ENCODE peak calls at places on chromosomes 12 and 14, in nine cellular contexts. One of them, this sample, is unnamed.

GRCh38 chr12:12039897-12040296 is 30.8 kb upstream of the BCL2L14 start:
- ATAC-seq in heart left ventricle: no peak
- ATAC-seq in left colon: peak
- ATAC-seq in left cardiac atrium: no peak
- ATAC-seq in naive thymus-derived CD4-positive, alpha-beta T cell: no peak
- ATAC-seq in Panc1: no peak
- ATAC-seq in upper lobe of right lung: no peak
- ATAC-seq in activated T-cell treated with anti-CD3 and anti-CD28 coated beads, Interleukin-2, amount 50 U/mL, for 4 hours: no peak
- ATAC-seq in left lobe of liver: no peak
- ATAC-seq in this sample: no peak

GRCh38 chr12:72865921-72866320 is 593.8 kb downstream of the TRHDE start:
- ATAC-seq in heart left ventricle: no peak
- ATAC-seq in left colon: no peak
- ATAC-seq in left cardiac atrium: no peak
- ATAC-seq in naive thymus-derived CD4-positive, alpha-beta T cell: no peak
- ATAC-seq in Panc1: no peak
- ATAC-seq in upper lobe of right lung: no peak
- ATAC-seq in activated T-cell treated with anti-CD3 and anti-CD28 coated beads, Interleukin-2, amount 50 U/mL, for 4 hours: no peak
- ATAC-seq in left lobe of liver: no peak
- ATAC-seq in this sample: no peak

GRCh38 chr12:99154264-99154982 is 493.1 kb upstream of the GARIN6 start:
- ATAC-seq in heart left ventricle: no peak
- ATAC-seq in left colon: no peak
- ATAC-seq in left cardiac atrium: peak
- ATAC-seq in naive thymus-derived CD4-positive, alpha-beta T cell: no peak
- ATAC-seq in Panc1: no peak
- ATAC-seq in upper lobe of right lung: no peak
- ATAC-seq in activated T-cell treated with anti-CD3 and anti-CD28 coated beads, Interleukin-2, amount 50 U/mL, for 4 hours: no peak
- ATAC-seq in left lobe of liver: no peak
- ATAC-seq in this sample: no peak

GRCh38 chr14:81247271-81247766 is 26.6 kb upstream of the GTF2A1 start:
- ATAC-seq in heart left ventricle: no peak
- ATAC-seq in left colon: no peak
- ATAC-seq in left cardiac atrium: peak
- ATAC-seq in naive thymus-derived CD4-positive, alpha-beta T cell: no peak
- ATAC-seq in Panc1: no peak
- ATAC-seq in upper lobe of right lung: no peak
- ATAC-seq in activated T-cell treated with anti-CD3 and anti-CD28 coated beads, Interleukin-2, amount 50 U/mL, for 4 hours: no peak
- ATAC-seq in left lobe of liver: no peak
- ATAC-seq in this sample: no peak

GRCh38 chr12:118841588-118841987 is 139.8 kb upstream of the SRRM4 start:
- ATAC-seq in heart left ventricle: no peak
- ATAC-seq in left colon: no peak
- ATAC-seq in left cardiac atrium: no peak
- ATAC-seq in naive thymus-derived CD4-positive, alpha-beta T cell: no peak
- ATAC-seq in Panc1: no peak
- ATAC-seq in upper lobe of right lung: no peak
- ATAC-seq in activated T-cell treated with anti-CD3 and anti-CD28 coated beads, Interleukin-2, amount 50 U/mL, for 4 hours: no peak
- ATAC-seq in left lobe of liver: no peak
- ATAC-seq in this sample: no peak

GRCh38 chr12:44019118-44019517 is 183.2 kb downstream of the TMEM117 start:
- ATAC-seq in heart left ventricle: no peak
- ATAC-seq in left colon: no peak
- ATAC-seq in left cardiac atrium: no peak
- ATAC-seq in naive thymus-derived CD4-positive, alpha-beta T cell: no peak
- ATAC-seq in Panc1: no peak
- ATAC-seq in upper lobe of right lung: no peak
- ATAC-seq in activated T-cell treated with anti-CD3 and anti-CD28 coated beads, Interleukin-2, amount 50 U/mL, for 4 hours: no peak
- ATAC-seq in left lobe of liver: no peak
- ATAC-seq in this sample: no peak

GRCh38 chr12:16492820-16493797 is 112.9 kb downstream of the LMO3 start:
- ATAC-seq in heart left ventricle: no peak
- ATAC-seq in left colon: peak
- ATAC-seq in left cardiac atrium: no peak
- ATAC-seq in naive thymus-derived CD4-positive, alpha-beta T cell: no peak
- ATAC-seq in Panc1: no peak
- ATAC-seq in upper lobe of right lung: no peak
- ATAC-seq in activated T-cell treated with anti-CD3 and anti-CD28 coated beads, Interleukin-2, amount 50 U/mL, for 4 hours: no peak
- ATAC-seq in left lobe of liver: peak
- ATAC-seq in this sample: no peak

GRCh38 chr14:75298187-75298985 is 19.8 kb downstream of the FOS start:
- ATAC-seq in heart left ventricle: no peak
- ATAC-seq in left colon: no peak
- ATAC-seq in left cardiac atrium: no peak
- ATAC-seq in naive thymus-derived CD4-positive, alpha-beta T cell: no peak
- ATAC-seq in Panc1: no peak
- ATAC-seq in upper lobe of right lung: peak
- ATAC-seq in activated T-cell treated with anti-CD3 and anti-CD28 coated beads, Interleukin-2, amount 50 U/mL, for 4 hours: no peak
- ATAC-seq in left lobe of liver: no peak
- ATAC-seq in this sample: no peak

GRCh38 chr12:65699251-65699650 is 125.0 kb upstream of the HMGA2 start:
- ATAC-seq in heart left ventricle: peak
- ATAC-seq in left colon: no peak
- ATAC-seq in left cardiac atrium: peak
- ATAC-seq in naive thymus-derived CD4-positive, alpha-beta T cell: peak
- ATAC-seq in Panc1: no peak
- ATAC-seq in upper lobe of right lung: peak
- ATAC-seq in activated T-cell treated with anti-CD3 and anti-CD28 coated beads, Interleukin-2, amount 50 U/mL, for 4 hours: no peak
- ATAC-seq in left lobe of liver: no peak
- ATAC-seq in this sample: no peak

GRCh38 chr12:53051058-53051880 is 1.4 kb downstream of the TNS2 start:
- ATAC-seq in heart left ventricle: peak
- ATAC-seq in left colon: no peak
- ATAC-seq in left cardiac atrium: no peak
- ATAC-seq in naive thymus-derived CD4-positive, alpha-beta T cell: no peak
- ATAC-seq in Panc1: no peak
- ATAC-seq in upper lobe of right lung: no peak
- ATAC-seq in activated T-cell treated with anti-CD3 and anti-CD28 coated beads, Interleukin-2, amount 50 U/mL, for 4 hours: no peak
- ATAC-seq in left lobe of liver: peak
- ATAC-seq in this sample: no peak

GRCh38 chr12:54368016-54368708 is 3.9 kb upstream of the GPR84 start:
- ATAC-seq in heart left ventricle: no peak
- ATAC-seq in left colon: peak
- ATAC-seq in left cardiac atrium: no peak
- ATAC-seq in naive thymus-derived CD4-positive, alpha-beta T cell: peak
- ATAC-seq in Panc1: peak
- ATAC-seq in upper lobe of right lung: no peak
- ATAC-seq in activated T-cell treated with anti-CD3 and anti-CD28 coated beads, Interleukin-2, amount 50 U/mL, for 4 hours: no peak
- ATAC-seq in left lobe of liver: no peak
- ATAC-seq in this sample: peak

GRCh38 chr14:66514206-66514605 is 6.3 kb downstream of the GPHN start:
- ATAC-seq in heart left ventricle: no peak
- ATAC-seq in left colon: no peak
- ATAC-seq in left cardiac atrium: no peak
- ATAC-seq in naive thymus-derived CD4-positive, alpha-beta T cell: no peak
- ATAC-seq in Panc1: no peak
- ATAC-seq in upper lobe of right lung: peak
- ATAC-seq in activated T-cell treated with anti-CD3 and anti-CD28 coated beads, Interleukin-2, amount 50 U/mL, for 4 hours: no peak
- ATAC-seq in left lobe of liver: no peak
- ATAC-seq in this sample: no peak

GRCh38 chr14:39433452-39433813 is 1.2 kb upstream of the FBXO33 start:
- ATAC-seq in heart left ventricle: no peak
- ATAC-seq in left colon: no peak
- ATAC-seq in left cardiac atrium: no peak
- ATAC-seq in naive thymus-derived CD4-positive, alpha-beta T cell: no peak
- ATAC-seq in Panc1: no peak
- ATAC-seq in upper lobe of right lung: no peak
- ATAC-seq in activated T-cell treated with anti-CD3 and anti-CD28 coated beads, Interleukin-2, amount 50 U/mL, for 4 hours: no peak
- ATAC-seq in left lobe of liver: no peak
- ATAC-seq in this sample: no peak

GRCh38 chr12:11840350-11840749 is 190.9 kb downstream of the ETV6 start:
- ATAC-seq in heart left ventricle: no peak
- ATAC-seq in left colon: peak
- ATAC-seq in left cardiac atrium: no peak
- ATAC-seq in naive thymus-derived CD4-positive, alpha-beta T cell: no peak
- ATAC-seq in Panc1: no peak
- ATAC-seq in upper lobe of right lung: no peak
- ATAC-seq in activated T-cell treated with anti-CD3 and anti-CD28 coated beads, Interleukin-2, amount 50 U/mL, for 4 hours: no peak
- ATAC-seq in left lobe of liver: peak
- ATAC-seq in this sample: no peak

GRCh38 chr12:24408305-24408704 is 458.8 kb upstream of the SOX5 start:
- ATAC-seq in heart left ventricle: no peak
- ATAC-seq in left colon: no peak
- ATAC-seq in left cardiac atrium: no peak
- ATAC-seq in naive thymus-derived CD4-positive, alpha-beta T cell: no peak
- ATAC-seq in Panc1: no peak
- ATAC-seq in upper lobe of right lung: no peak
- ATAC-seq in activated T-cell treated with anti-CD3 and anti-CD28 coated beads, Interleukin-2, amount 50 U/mL, for 4 hours: peak
- ATAC-seq in left lobe of liver: no peak
- ATAC-seq in this sample: no peak

GRCh38 chr14:99101826-99102461 is 170.1 kb downstream of the BCL11B start:
- ATAC-seq in heart left ventricle: no peak
- ATAC-seq in left colon: no peak
- ATAC-seq in left cardiac atrium: no peak
- ATAC-seq in naive thymus-derived CD4-positive, alpha-beta T cell: no peak
- ATAC-seq in Panc1: no peak
- ATAC-seq in upper lobe of right lung: no peak
- ATAC-seq in activated T-cell treated with anti-CD3 and anti-CD28 coated beads, Interleukin-2, amount 50 U/mL, for 4 hours: no peak
- ATAC-seq in left lobe of liver: no peak
- ATAC-seq in this sample: no peak

GRCh38 chr12:64611430-64612286 is 1.4 kb downstream of the RASSF3 start:
- ATAC-seq in heart left ventricle: peak
- ATAC-seq in left colon: peak
- ATAC-seq in left cardiac atrium: peak
- ATAC-seq in naive thymus-derived CD4-positive, alpha-beta T cell: peak
- ATAC-seq in Panc1: no peak
- ATAC-seq in upper lobe of right lung: peak
- ATAC-seq in activated T-cell treated with anti-CD3 and anti-CD28 coated beads, Interleukin-2, amount 50 U/mL, for 4 hours: peak
- ATAC-seq in left lobe of liver: peak
- ATAC-seq in this sample: no peak

GRCh38 chr12:57166971-57167371 is 19.6 kb upstream of the LRP1-AS start:
- ATAC-seq in heart left ventricle: no peak
- ATAC-seq in left colon: no peak
- ATAC-seq in left cardiac atrium: no peak
- ATAC-seq in naive thymus-derived CD4-positive, alpha-beta T cell: peak
- ATAC-seq in Panc1: peak
- ATAC-seq in upper lobe of right lung: no peak
- ATAC-seq in activated T-cell treated with anti-CD3 and anti-CD28 coated beads, Interleukin-2, amount 50 U/mL, for 4 hours: peak
- ATAC-seq in left lobe of liver: no peak
- ATAC-seq in this sample: peak

GRCh38 chr14:103121846-103122577 is 1.2 kb upstream of the TNFAIP2 start:
- ATAC-seq in heart left ventricle: peak
- ATAC-seq in left colon: peak
- ATAC-seq in left cardiac atrium: peak
- ATAC-seq in naive thymus-derived CD4-positive, alpha-beta T cell: no peak
- ATAC-seq in Panc1: peak
- ATAC-seq in upper lobe of right lung: peak
- ATAC-seq in activated T-cell treated with anti-CD3 and anti-CD28 coated beads, Interleukin-2, amount 50 U/mL, for 4 hours: no peak
- ATAC-seq in left lobe of liver: peak
- ATAC-seq in this sample: no peak

GRCh38 chr14:35317820-35318219 is 25.6 kb downstream of the PSMA6 start:
- ATAC-seq in heart left ventricle: no peak
- ATAC-seq in left colon: no peak
- ATAC-seq in left cardiac atrium: no peak
- ATAC-seq in naive thymus-derived CD4-positive, alpha-beta T cell: no peak
- ATAC-seq in Panc1: no peak
- ATAC-seq in upper lobe of right lung: no peak
- ATAC-seq in activated T-cell treated with anti-CD3 and anti-CD28 coated beads, Interleukin-2, amount 50 U/mL, for 4 hours: no peak
- ATAC-seq in left lobe of liver: no peak
- ATAC-seq in this sample: no peak

GRCh38 chr14:105470812-105471771 is 3.5 kb upstream of the CRIP2 start:
- ATAC-seq in heart left ventricle: peak
- ATAC-seq in left colon: no peak
- ATAC-seq in left cardiac atrium: peak
- ATAC-seq in naive thymus-derived CD4-positive, alpha-beta T cell: no peak
- ATAC-seq in Panc1: no peak
- ATAC-seq in upper lobe of right lung: no peak
- ATAC-seq in activated T-cell treated with anti-CD3 and anti-CD28 coated beads, Interleukin-2, amount 50 U/mL, for 4 hours: no peak
- ATAC-seq in left lobe of liver: no peak
- ATAC-seq in this sample: no peak